ENCODE peak calls at places on chromosome X, in four cellular contexts. L is occipital lobe, M is heart left ventricle, V is right cardiac atrium. N is an unnamed sample.
A peak's percentile ranks its signal among the peaks of the same experiment; 100 is the strongest.

GRCh38 chrX:44282753-44283152 is 60.7 kb downstream of the EFHC2 start:
- DNase-seq in M (no peak), V (no peak), L (no peak), N (no peak)

GRCh38 chrX:43644124-43644701 is 11.9 kb upstream of the MAOA start:
- DNase-seq in V (no peak), M (no peak), L (no peak), N (peak; percentile 90)

GRCh38 chrX:17987783-17988182 is 126.7 kb upstream of the RAI2 start:
- DNase-seq in L (no peak), V (no peak), M (no peak), N (no peak)

GRCh38 chrX:71509289-71509688 is 23.6 kb upstream of the OGT start:
- DNase-seq in V (no peak), L (no peak), M (no peak), N (no peak)

GRCh38 chrX:131988236-131988635 is 34.9 kb upstream of the STK26 start:
- DNase-seq in V (no peak), L (no peak), M (no peak), N (no peak)

GRCh38 chrX:68833448-68833805 is 4.6 kb downstream of the EFNB1 start:
- DNase-seq in L (no peak), V (no peak), M (no peak), N (no peak)

GRCh38 chrX:11531226-11531625 is 134.5 kb downstream of the ARHGAP6 start:
- DNase-seq in V (no peak), M (no peak), L (no peak), N (peak; percentile 55)

GRCh38 chrX:86383681-86384540 is 235.7 kb downstream of the DACH2 start:
- DNase-seq in M (no peak), V (no peak), L (no peak), N (no peak)

GRCh38 chrX:78027798-78028197 is 58.4 kb upstream of the PGAM4 start:
- DNase-seq in L (no peak), V (no peak), M (no peak), N (no peak)

GRCh38 chrX:109614951-109615350 is 10.0 kb downstream of the KCNE5 start:
- DNase-seq in M (no peak), V (no peak), L (no peak), N (no peak)

GRCh38 chrX:70635227-70635626 is 190.6 kb downstream of the DLG3 start:
- DNase-seq in M (no peak), L (no peak), V (no peak), N (no peak)

GRCh38 chrX:75155454-75155829 is 641 bp downstream of the ABCB7 start:
- DNase-seq in L (no peak), V (no peak), M (no peak), N (no peak)